ENCODE peak calls at places on chromosomes 13 and 19, in six cellular contexts. V is WTC11; H is SW480; C is NCI-H2081; Z is stimulated activated naive CD8-positive, alpha-beta T cell treated with anti-CD3 and anti-CD28 coated beads, Interleukin-15, Interleukin-2, amounts not matched to agents 100 U/mL and 50 U/mL, for 24 hours; G is adipocyte. F is an unnamed sample.

GRCh38 chr19:51020988-51021651 is 1.6 kb upstream of the KLK10 start:
- DNase-seq in C (no peak), Z (no peak), H (peak), G (peak), V (no peak), F (peak)

GRCh38 chr19:18699403-18700054 is 16.0 kb downstream of the CRTC1 start:
- DNase-seq in H (peak), V (no peak), Z (no peak), C (no peak), G (no peak), F (peak)

GRCh38 chr19:7500811-7501450 is 12.1 kb upstream of the PEX11G start:
- DNase-seq in C (peak), V (peak), Z (peak), G (peak), H (peak), F (peak)

GRCh38 chr13:48009298-48009697 is 8.2 kb upstream of the SUCLA2 start:
- DNase-seq in V (no peak), C (no peak), G (peak), Z (no peak), H (peak), F (no peak)

GRCh38 chr19:17389957-17390664 is 3.9 kb downstream of the CCDC194 start:
- DNase-seq in C (no peak), H (no peak), G (peak), Z (no peak), V (no peak), F (no peak)

GRCh38 chr19:42131149-42132029 is 857 bp downstream of the POU2F2 start:
- DNase-seq in V (no peak), G (no peak), H (no peak), C (no peak), Z (no peak), F (no peak)

GRCh38 chr13:38902551-38902950 is 88.1 kb downstream of the STOML3 start:
- DNase-seq in V (no peak), Z (no peak), G (no peak), H (peak), C (no peak), F (no peak)

GRCh38 chr19:12664406-12665280 is 1.9 kb downstream of the MAN2B1 start:
- DNase-seq in C (no peak), Z (peak), H (peak), V (peak), G (no peak), F (no peak)

GRCh38 chr13:94280357-94280756 is 199.1 kb downstream of the DCT start:
- DNase-seq in G (peak), H (no peak), C (no peak), V (no peak), Z (no peak), F (no peak)

GRCh38 chr19:18700501-18701249 is 17.2 kb downstream of the CRTC1 start:
- DNase-seq in C (peak), Z (peak), H (peak), V (peak), G (peak), F (peak)

GRCh38 chr13:110346661-110347067 is 39.6 kb downstream of the COL4A2 start:
- DNase-seq in Z (no peak), G (no peak), V (no peak), C (peak), H (peak), F (no peak)

GRCh38 chr19:10923503-10924076 is 4.8 kb downstream of the YIPF2 start:
- DNase-seq in V (no peak), G (no peak), C (no peak), Z (no peak), H (no peak), F (no peak)

GRCh38 chr13:33994826-33995502 is 177.0 kb downstream of the RFC3 start:
- DNase-seq in C (no peak), G (no peak), Z (no peak), V (no peak), H (no peak), F (no peak)

GRCh38 chr19:3683866-3684816 is 16.1 kb downstream of the PIP5K1C start:
- DNase-seq in C (no peak), G (no peak), Z (no peak), H (no peak), V (no peak), F (no peak)

GRCh38 chr19:39174558-39175544 is 21.9 kb upstream of the NCCRP1 start:
- DNase-seq in V (no peak), G (no peak), C (no peak), Z (no peak), H (no peak), F (no peak)

GRCh38 chr19:28949027-28949426 is 263.9 kb downstream of the UQCRFS1 start:
- DNase-seq in Z (no peak), H (no peak), G (no peak), C (no peak), V (no peak), F (no peak)

GRCh38 chr13:30618186-30618937 is 642 bp downstream of the USPL1 start:
- DNase-seq in G (peak), V (no peak), H (no peak), C (no peak), Z (peak), F (no peak)

GRCh38 chr19:3710265-3710812 is 2.2 kb downstream of the TJP3 start:
- DNase-seq in Z (no peak), C (no peak), V (peak), G (peak), H (peak), F (no peak)

GRCh38 chr19:8571006-8571411 is 6.2 kb downstream of the MYO1F start:
- DNase-seq in V (no peak), C (no peak), H (no peak), Z (peak), G (peak), F (no peak)

GRCh38 chr13:109868583-109869311 is 82.4 kb upstream of the IRS2 start:
- DNase-seq in Z (no peak), H (no peak), C (no peak), G (no peak), V (no peak), F (no peak)

GRCh38 chr13:47499358-47500150 is 501.5 kb downstream of the SUCLA2 start:
- DNase-seq in Z (no peak), H (peak), G (peak), V (no peak), C (no peak), F (no peak)

GRCh38 chr13:43963726-43964125 is 84.0 kb downstream of the LACC1 start:
- DNase-seq in Z (no peak), H (no peak), V (no peak), G (no peak), C (no peak), F (no peak)

GRCh38 chr19:54021363-54021762 is 29.9 kb downstream of the CACNG6 start:
- DNase-seq in H (no peak), C (no peak), V (no peak), Z (no peak), G (no peak), F (no peak)

GRCh38 chr13:30526612-30527217 is 61.0 kb upstream of the HMGB1 start:
- DNase-seq in V (peak), H (no peak), C (no peak), G (no peak), Z (no peak), F (no peak)

GRCh38 chr19:48724796-48725753 is 5.5 kb upstream of the MAMSTR start:
- DNase-seq in V (no peak), C (peak), Z (no peak), G (peak), H (peak), F (peak)

GRCh38 chr13:20033486-20033885 is 75.0 kb downstream of the ZMYM2 start:
- DNase-seq in Z (no peak), V (no peak), G (no peak), C (no peak), H (no peak), F (no peak)

GRCh38 chr13:63209330-63210017 is 1793.8 kb upstream of the PCDH20 start:
- DNase-seq in V (no peak), C (no peak), G (peak), H (no peak), Z (no peak), F (no peak)

GRCh38 chr13:98022210-98022609 is 68.7 kb downstream of the IPO5 start:
- DNase-seq in C (no peak), Z (no peak), V (no peak), G (peak), H (no peak), F (no peak)

GRCh38 chr19:32181356-32181920 is 164.0 kb upstream of the ZNF507 start:
- DNase-seq in V (no peak), H (no peak), Z (no peak), C (no peak), G (no peak), F (peak)

GRCh38 chr13:33624740-33625139 is 193.2 kb upstream of the RFC3 start:
- DNase-seq in Z (no peak), H (no peak), G (no peak), V (no peak), C (no peak), F (no peak)

GRCh38 chr13:50123515-50123861 is 108.2 kb downstream of the KCNRG start:
- DNase-seq in H (no peak), V (no peak), C (no peak), Z (no peak), G (no peak), F (no peak)

GRCh38 chr19:48123907-48124675 is 13.5 kb upstream of the PLA2G4C start:
- DNase-seq in H (peak), Z (peak), V (no peak), C (no peak), G (peak), F (no peak)

GRCh38 chr19:22831211-22831610 is 880 bp upstream of the ZNF723 start:
- DNase-seq in H (no peak), Z (no peak), C (no peak), V (no peak), G (no peak), F (no peak)

F was measured in retina.